ENCODE peak calls at places on chromosomes 16 and 17, in seven cellular contexts. One of them, this sample, is unnamed.

GRCh38 chr17:38558751-38559024 is 47.1 kb downstream of the SRCIN1 start:
- DNase-seq in OCI-LY7: no peak
- DNase-seq in thoracic aorta: no peak
- DNase-seq in Caco-2: no peak
- DNase-seq in adrenal gland: no peak
- DNase-seq in cardiac fibroblast: no peak
- DNase-seq in WTC11: no peak
- DNase-seq in this sample: no peak

GRCh38 chr17:17830740-17831207 is 6.0 kb downstream of the SREBF1 start:
- DNase-seq in OCI-LY7: no peak
- DNase-seq in thoracic aorta: no peak
- DNase-seq in cardiac fibroblast: no peak
- DNase-seq in WTC11: no peak
- DNase-seq in Caco-2: peak; percentile 75
- DNase-seq in adrenal gland: no peak
- DNase-seq in this sample: no peak

GRCh38 chr16:29645699-29646187 is 17.3 kb upstream of the SPN start:
- DNase-seq in OCI-LY7: peak; percentile 78
- DNase-seq in cardiac fibroblast: peak; percentile 37
- DNase-seq in WTC11: no peak
- DNase-seq in adrenal gland: no peak
- DNase-seq in Caco-2: peak; percentile 72
- DNase-seq in thoracic aorta: no peak
- DNase-seq in this sample: no peak

GRCh38 chr17:43768382-43768781 is 9.8 kb upstream of the SOST start:
- DNase-seq in WTC11: no peak
- DNase-seq in OCI-LY7: peak; percentile 58
- DNase-seq in adrenal gland: no peak
- DNase-seq in thoracic aorta: no peak
- DNase-seq in cardiac fibroblast: no peak
- DNase-seq in Caco-2: no peak
- DNase-seq in this sample: no peak

GRCh38 chr16:61214780-61215179 is 821.5 kb downstream of the CDH8 start:
- DNase-seq in cardiac fibroblast: no peak
- DNase-seq in OCI-LY7: no peak
- DNase-seq in WTC11: no peak
- DNase-seq in adrenal gland: no peak
- DNase-seq in Caco-2: no peak
- DNase-seq in thoracic aorta: no peak
- DNase-seq in this sample: no peak

GRCh38 chr16:73196670-73197069 is 148.7 kb upstream of the ZFHX3 start:
- DNase-seq in adrenal gland: peak; percentile 76
- DNase-seq in WTC11: peak; percentile 73
- DNase-seq in cardiac fibroblast: peak; percentile 79
- DNase-seq in thoracic aorta: peak; percentile 45
- DNase-seq in Caco-2: peak; percentile 66
- DNase-seq in OCI-LY7: peak; percentile 31
- DNase-seq in this sample: peak; percentile 75

GRCh38 chr16:87550510-87550961 is 51.8 kb upstream of the JPH3 start:
- DNase-seq in cardiac fibroblast: no peak
- DNase-seq in WTC11: peak; percentile 79
- DNase-seq in OCI-LY7: peak; percentile 41
- DNase-seq in thoracic aorta: no peak
- DNase-seq in Caco-2: no peak
- DNase-seq in adrenal gland: peak; percentile 58
- DNase-seq in this sample: peak; percentile 70

GRCh38 chr16:31138621-31139578 is 3.4 kb upstream of the PRSS8 start:
- DNase-seq in adrenal gland: peak; percentile 76
- DNase-seq in Caco-2: peak; percentile 92
- DNase-seq in OCI-LY7: no peak
- DNase-seq in thoracic aorta: peak; percentile 64
- DNase-seq in cardiac fibroblast: peak; percentile 66
- DNase-seq in WTC11: peak; percentile 54
- DNase-seq in this sample: peak; percentile 97

GRCh38 chr17:9987779-9988585 is 82.9 kb upstream of the RCVRN start:
- DNase-seq in thoracic aorta: no peak
- DNase-seq in Caco-2: no peak
- DNase-seq in OCI-LY7: peak; percentile 51
- DNase-seq in cardiac fibroblast: peak; percentile 46
- DNase-seq in WTC11: peak; percentile 60
- DNase-seq in adrenal gland: no peak
- DNase-seq in this sample: peak; percentile 37

GRCh38 chr17:4973431-4973830 is 5.8 kb upstream of the SPAG7 start:
- DNase-seq in OCI-LY7: no peak
- DNase-seq in adrenal gland: no peak
- DNase-seq in thoracic aorta: no peak
- DNase-seq in Caco-2: no peak
- DNase-seq in WTC11: no peak
- DNase-seq in cardiac fibroblast: no peak
- DNase-seq in this sample: no peak

GRCh38 chr17:32876414-32877163 is at the start of gene MYO1D:
- DNase-seq in WTC11: peak; percentile 75
- DNase-seq in OCI-LY7: peak; percentile 10
- DNase-seq in adrenal gland: peak; percentile 70
- DNase-seq in Caco-2: peak; percentile 87
- DNase-seq in thoracic aorta: no peak
- DNase-seq in cardiac fibroblast: no peak
- DNase-seq in this sample: peak; percentile 83

GRCh38 chr17:30477758-30478115 is 529 bp downstream of the GOSR1 start:
- DNase-seq in WTC11: no peak
- DNase-seq in thoracic aorta: no peak
- DNase-seq in cardiac fibroblast: no peak
- DNase-seq in adrenal gland: no peak
- DNase-seq in OCI-LY7: peak; percentile 8
- DNase-seq in Caco-2: no peak
- DNase-seq in this sample: no peak

GRCh38 chr16:74271879-74272278 is 24.7 kb upstream of the PSMD7 start:
- DNase-seq in OCI-LY7: no peak
- DNase-seq in WTC11: no peak
- DNase-seq in adrenal gland: no peak
- DNase-seq in thoracic aorta: no peak
- DNase-seq in cardiac fibroblast: peak; percentile 2
- DNase-seq in Caco-2: no peak
- DNase-seq in this sample: no peak

GRCh38 chr17:1882836-1883235 is 53.0 kb downstream of the RPA1 start:
- DNase-seq in thoracic aorta: no peak
- DNase-seq in cardiac fibroblast: peak; percentile 53
- DNase-seq in OCI-LY7: peak; percentile 55
- DNase-seq in Caco-2: no peak
- DNase-seq in adrenal gland: peak; percentile 23
- DNase-seq in WTC11: peak; percentile 41
- DNase-seq in this sample: peak; percentile 15

GRCh38 chr17:27846042-27846655 is 45.8 kb upstream of the NOS2 start:
- DNase-seq in adrenal gland: no peak
- DNase-seq in cardiac fibroblast: no peak
- DNase-seq in WTC11: no peak
- DNase-seq in OCI-LY7: no peak
- DNase-seq in thoracic aorta: no peak
- DNase-seq in Caco-2: peak; percentile 70
- DNase-seq in this sample: no peak

GRCh38 chr16:72278301-72278700 is 106.3 kb upstream of the PMFBP1 start:
- DNase-seq in adrenal gland: no peak
- DNase-seq in thoracic aorta: no peak
- DNase-seq in WTC11: no peak
- DNase-seq in OCI-LY7: no peak
- DNase-seq in cardiac fibroblast: no peak
- DNase-seq in Caco-2: no peak
- DNase-seq in this sample: no peak

GRCh38 chr17:78010759-78011158 is 52.3 kb downstream of the TNRC6C start:
- DNase-seq in Caco-2: no peak
- DNase-seq in WTC11: no peak
- DNase-seq in cardiac fibroblast: no peak
- DNase-seq in OCI-LY7: no peak
- DNase-seq in thoracic aorta: no peak
- DNase-seq in adrenal gland: no peak
- DNase-seq in this sample: no peak

GRCh38 chr16:57619606-57620315 is 8.7 kb upstream of the ADGRG1 start:
- DNase-seq in cardiac fibroblast: no peak
- DNase-seq in thoracic aorta: no peak
- DNase-seq in OCI-LY7: no peak
- DNase-seq in adrenal gland: peak; percentile 14
- DNase-seq in WTC11: peak; percentile 28
- DNase-seq in Caco-2: peak; percentile 91
- DNase-seq in this sample: peak; percentile 88

GRCh38 chr16:30075503-30076275 is at the start of gene PPP4C:
- DNase-seq in OCI-LY7: peak; percentile 90
- DNase-seq in WTC11: peak; percentile 90
- DNase-seq in adrenal gland: peak; percentile 88
- DNase-seq in cardiac fibroblast: peak; percentile 91
- DNase-seq in thoracic aorta: peak; percentile 60
- DNase-seq in Caco-2: peak; percentile 85
- DNase-seq in this sample: peak; percentile 95

GRCh38 chr17:68511671-68512246 is 471 bp upstream of the PRKAR1A start:
- DNase-seq in thoracic aorta: no peak
- DNase-seq in Caco-2: peak; percentile 81
- DNase-seq in cardiac fibroblast: peak; percentile 84
- DNase-seq in OCI-LY7: peak; percentile 88
- DNase-seq in WTC11: peak; percentile 78
- DNase-seq in adrenal gland: peak; percentile 85
- DNase-seq in this sample: peak; percentile 78

GRCh38 chr17:44389281-44389680 is at the start of gene ITGA2B:
- DNase-seq in OCI-LY7: no peak
- DNase-seq in thoracic aorta: no peak
- DNase-seq in cardiac fibroblast: no peak
- DNase-seq in WTC11: no peak
- DNase-seq in Caco-2: peak; percentile 23
- DNase-seq in adrenal gland: no peak
- DNase-seq in this sample: no peak

GRCh38 chr17:83154311-83155127 is 75.1 kb downstream of the METRNL start:
- DNase-seq in Caco-2: peak; percentile 22
- DNase-seq in cardiac fibroblast: no peak
- DNase-seq in WTC11: no peak
- DNase-seq in OCI-LY7: no peak
- DNase-seq in thoracic aorta: no peak
- DNase-seq in adrenal gland: no peak
- DNase-seq in this sample: no peak

GRCh38 chr17:28100936-28101335 is 58.5 kb downstream of the NLK start:
- DNase-seq in OCI-LY7: no peak
- DNase-seq in thoracic aorta: no peak
- DNase-seq in Caco-2: no peak
- DNase-seq in adrenal gland: no peak
- DNase-seq in cardiac fibroblast: no peak
- DNase-seq in WTC11: no peak
- DNase-seq in this sample: no peak

GRCh38 chr16:48291303-48291702 is 44.0 kb upstream of the ABCC11 start:
- DNase-seq in adrenal gland: no peak
- DNase-seq in OCI-LY7: no peak
- DNase-seq in Caco-2: no peak
- DNase-seq in thoracic aorta: no peak
- DNase-seq in WTC11: no peak
- DNase-seq in cardiac fibroblast: no peak
- DNase-seq in this sample: no peak

GRCh38 chr17:39485555-39485954 is 24.3 kb downstream of the CDK12 start:
- DNase-seq in thoracic aorta: no peak
- DNase-seq in adrenal gland: no peak
- DNase-seq in cardiac fibroblast: peak; percentile 74
- DNase-seq in Caco-2: peak; percentile 73
- DNase-seq in OCI-LY7: no peak
- DNase-seq in WTC11: no peak
- DNase-seq in this sample: peak; percentile 61

GRCh38 chr17:81921531-81921862 is 3.5 kb upstream of the SIRT7 start:
- DNase-seq in cardiac fibroblast: no peak
- DNase-seq in WTC11: no peak
- DNase-seq in OCI-LY7: no peak
- DNase-seq in Caco-2: no peak
- DNase-seq in adrenal gland: no peak
- DNase-seq in thoracic aorta: no peak
- DNase-seq in this sample: no peak
- TF ChIP-seq CTCF in cardiac fibroblast: no peak
- TF ChIP-seq CTCF in WTC11: no peak
- TF ChIP-seq CTCF in OCI-LY7: no peak
- TF ChIP-seq CTCF in Caco-2: no peak
- TF ChIP-seq CTCF in adrenal gland: no peak
- TF ChIP-seq CTCF in thoracic aorta: no peak
- TF ChIP-seq CTCF in this sample: no peak

GRCh38 chr16:59412275-59412841 is 678.2 kb upstream of the GOT2 start:
- DNase-seq in WTC11: no peak
- DNase-seq in adrenal gland: no peak
- DNase-seq in Caco-2: no peak
- DNase-seq in thoracic aorta: no peak
- DNase-seq in OCI-LY7: no peak
- DNase-seq in cardiac fibroblast: no peak
- DNase-seq in this sample: no peak
- TF ChIP-seq CTCF in WTC11: no peak
- TF ChIP-seq CTCF in adrenal gland: peak; percentile 24
- TF ChIP-seq CTCF in Caco-2: no peak
- TF ChIP-seq CTCF in thoracic aorta: no peak
- TF ChIP-seq CTCF in OCI-LY7: peak; percentile 39
- TF ChIP-seq CTCF in cardiac fibroblast: peak; percentile 25
- TF ChIP-seq CTCF in this sample: no peak

DNA sequence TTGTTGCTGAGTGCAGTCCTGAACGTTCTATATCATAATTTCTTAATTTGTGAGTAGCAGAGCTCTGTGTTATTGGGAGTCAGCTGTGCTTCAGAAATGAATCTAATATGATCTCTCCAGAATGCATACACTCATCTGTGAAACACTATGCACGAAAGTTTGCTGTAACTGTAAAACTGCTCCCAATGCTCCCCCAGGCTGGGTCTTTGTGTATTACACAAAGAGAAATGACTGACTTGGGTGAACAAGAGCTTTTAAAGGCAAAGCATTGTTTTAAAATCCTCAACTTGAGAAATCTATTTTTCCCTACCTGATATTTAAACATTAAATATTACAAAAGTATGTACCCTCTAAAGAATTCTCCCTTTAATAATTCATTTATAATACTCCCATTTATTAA is 636.7 kb upstream of the KIF2B start:
- DNase-seq in WTC11: no peak
- DNase-seq in thoracic aorta: no peak
- DNase-seq in OCI-LY7: no peak
- DNase-seq in Caco-2: no peak
- DNase-seq in cardiac fibroblast: no peak
- DNase-seq in adrenal gland: no peak
- DNase-seq in this sample: no peak
- TF ChIP-seq CTCF in WTC11: no peak
- TF ChIP-seq CTCF in thoracic aorta: no peak
- TF ChIP-seq CTCF in OCI-LY7: no peak
- TF ChIP-seq CTCF in Caco-2: no peak
- TF ChIP-seq CTCF in cardiac fibroblast: no peak
- TF ChIP-seq CTCF in adrenal gland: no peak
- TF ChIP-seq CTCF in this sample: no peak

GRCh38 chr17:65261152-65261551 is 124.0 kb downstream of the RGS9 start:
- DNase-seq in adrenal gland: no peak
- DNase-seq in Caco-2: no peak
- DNase-seq in thoracic aorta: no peak
- DNase-seq in cardiac fibroblast: no peak
- DNase-seq in OCI-LY7: no peak
- DNase-seq in WTC11: peak; percentile 39
- DNase-seq in this sample: no peak
- TF ChIP-seq CTCF in adrenal gland: no peak
- TF ChIP-seq CTCF in Caco-2: no peak
- TF ChIP-seq CTCF in thoracic aorta: no peak
- TF ChIP-seq CTCF in cardiac fibroblast: peak; percentile 11
- TF ChIP-seq CTCF in OCI-LY7: no peak
- TF ChIP-seq CTCF in WTC11: no peak
- TF ChIP-seq CTCF in this sample: no peak

GRCh38 chr16:79047337-79047736 is 553.2 kb downstream of the MAF start:
- DNase-seq in thoracic aorta: no peak
- DNase-seq in adrenal gland: no peak
- DNase-seq in Caco-2: no peak
- DNase-seq in OCI-LY7: peak; percentile 27
- DNase-seq in cardiac fibroblast: no peak
- DNase-seq in WTC11: no peak
- DNase-seq in this sample: peak; percentile 22
- TF ChIP-seq CTCF in thoracic aorta: no peak
- TF ChIP-seq CTCF in adrenal gland: peak; percentile 34
- TF ChIP-seq CTCF in Caco-2: peak; percentile 53
- TF ChIP-seq CTCF in OCI-LY7: peak; percentile 75
- TF ChIP-seq CTCF in cardiac fibroblast: peak; percentile 7
- TF ChIP-seq CTCF in WTC11: peak; percentile 47
- TF ChIP-seq CTCF in this sample: peak; percentile 27

GRCh38 chr17:75012320-75013076 is at the start of gene MRPL58:
- DNase-seq in cardiac fibroblast: peak; percentile 91
- DNase-seq in OCI-LY7: peak; percentile 94
- DNase-seq in Caco-2: peak; percentile 88
- DNase-seq in WTC11: peak; percentile 94
- DNase-seq in adrenal gland: peak; percentile 76
- DNase-seq in thoracic aorta: peak; percentile 26
- DNase-seq in this sample: peak; percentile 91
- TF ChIP-seq CTCF in cardiac fibroblast: peak; percentile 78
- TF ChIP-seq CTCF in OCI-LY7: peak; percentile 63
- TF ChIP-seq CTCF in Caco-2: peak; percentile 68
- TF ChIP-seq CTCF in WTC11: no peak
- TF ChIP-seq CTCF in adrenal gland: peak; percentile 69
- TF ChIP-seq CTCF in thoracic aorta: peak; percentile 69
- TF ChIP-seq CTCF in this sample: peak; percentile 64